ENCODE peak calls at places on chromosomes 6 and 20, in seven cellular contexts. R is NCI-H1092 treated with DMSO at 0.1 percent for 48 hours, I is GM13976, Z is GM03348, X is Right ventricle myocardium superior, B is thoracic aorta, H is body of pancreas. C is an unnamed sample.

GRCh38 chr20:39784693-39785092 is 822.5 kb downstream of the DHX35 start:
- DNase-seq in X (no peak), H (no peak), Z (no peak), I (no peak), B (no peak), R (no peak), C (no peak)

GRCh38 chr6:17725083-17725482 is 18.4 kb upstream of the NUP153 start:
- DNase-seq in B (no peak), R (peak; percentile 79), X (peak; percentile 78), H (peak; percentile 17), I (no peak), Z (peak; percentile 56), C (no peak)

GRCh38 chr6:71513036-71513435 is 224.4 kb downstream of the OGFRL1 start:
- DNase-seq in R (no peak), H (no peak), Z (no peak), X (no peak), B (no peak), I (no peak), C (no peak)

GRCh38 chr6:89566930-89567634 is 71.5 kb downstream of the LYRM2 start:
- DNase-seq in B (no peak), Z (no peak), R (no peak), I (no peak), H (no peak), X (no peak), C (no peak)

GRCh38 chr20:46651091-46651962 is at the start of gene SLC13A3:
- DNase-seq in B (no peak), X (no peak), R (no peak), H (no peak), I (no peak), Z (peak; percentile 33), C (peak; percentile 55)

GRCh38 chr6:2536451-2536850 is 214.3 kb downstream of the MYLK4 start:
- DNase-seq in R (no peak), B (no peak), H (no peak), I (no peak), X (no peak), Z (no peak), C (no peak)

GRCh38 chr6:350371-350770 is 41.2 kb upstream of the IRF4 start:
- DNase-seq in R (no peak), B (no peak), Z (no peak), I (no peak), H (no peak), X (no peak), C (no peak)

GRCh38 chr6:123105561-123105960 is 109.5 kb downstream of the CLVS2 start:
- DNase-seq in B (no peak), Z (no peak), H (no peak), X (no peak), I (no peak), R (no peak), C (no peak)

GRCh38 chr6:81763968-81764367 is 11.5 kb upstream of the TENT5A start:
- DNase-seq in X (no peak), Z (no peak), R (no peak), B (no peak), I (no peak), H (no peak), C (no peak)

GRCh38 chr6:169937389-169938261 is 186.2 kb downstream of the ERMARD start:
- DNase-seq in H (no peak), X (no peak), Z (no peak), I (peak; percentile 26), R (peak; percentile 30), B (no peak), C (no peak)

GRCh38 chr6:35711731-35712130 is 23.0 kb upstream of the FKBP5 start:
- DNase-seq in Z (no peak), I (no peak), X (no peak), B (no peak), H (no peak), R (no peak), C (no peak)

GRCh38 chr6:113361014-113361645 is 496.0 kb upstream of the MARCKS start:
- DNase-seq in H (no peak), Z (peak; percentile 42), B (no peak), R (no peak), X (no peak), I (no peak), C (no peak)

GRCh38 chr20:50341880-50342637 is 151.4 kb downstream of the CEBPB start:
- DNase-seq in Z (no peak), H (no peak), B (no peak), R (peak; percentile 4), X (no peak), I (no peak), C (no peak)

GRCh38 chr6:74369556-74369993 is 673.6 kb downstream of the CD109 start:
- DNase-seq in I (no peak), B (no peak), H (no peak), X (no peak), Z (peak; percentile 11), R (no peak), C (no peak)

C was measured in C1 segment of cervical spinal cord.